ENCODE peak calls at places on chromosomes 4 and X, in six cellular contexts. L, Y, C, N, U and J are unnamed samples.

GRCh38 chr4:82890602-82890912 is 396 bp downstream of the SEC31A start:
- DNase-seq in N (no peak), Y (no peak), L (no peak), U (no peak), C (no peak), J (no peak)

GRCh38 chr4:76753814-76754213 is 144.1 kb downstream of the SOWAHB start:
- DNase-seq in U (no peak), N (no peak), L (no peak), C (no peak), Y (no peak), J (no peak)

GRCh38 chrX:107483976-107484726 is 34.7 kb downstream of the FRMPD3 start:
- DNase-seq in L (peak), Y (no peak), C (no peak), U (peak), N (no peak), J (no peak)

GRCh38 chr4:2411786-2412510 is 6.5 kb downstream of the ZFYVE28 start:
- DNase-seq in U (no peak), C (no peak), Y (no peak), N (no peak), L (no peak), J (peak)

GRCh38 chr4:103098331-103098730 is 1.3 kb downstream of the BDH2 start:
- DNase-seq in U (no peak), C (no peak), N (no peak), Y (no peak), L (no peak), J (no peak)

GRCh38 chrX:19846995-19847790 is 40.2 kb downstream of the SH3KBP1 start:
- DNase-seq in N (no peak), L (peak), U (no peak), C (no peak), Y (no peak), J (no peak)

GRCh38 chrX:76915836-76916235 is 488.3 kb downstream of the MAGEE1 start:
- DNase-seq in N (no peak), L (no peak), C (no peak), Y (no peak), U (no peak), J (no peak)

GRCh38 chr4:141609243-141609642 is 27.1 kb upstream of the IL15 start:
- DNase-seq in L (no peak), N (no peak), Y (no peak), C (no peak), U (no peak), J (no peak)

DNA sequence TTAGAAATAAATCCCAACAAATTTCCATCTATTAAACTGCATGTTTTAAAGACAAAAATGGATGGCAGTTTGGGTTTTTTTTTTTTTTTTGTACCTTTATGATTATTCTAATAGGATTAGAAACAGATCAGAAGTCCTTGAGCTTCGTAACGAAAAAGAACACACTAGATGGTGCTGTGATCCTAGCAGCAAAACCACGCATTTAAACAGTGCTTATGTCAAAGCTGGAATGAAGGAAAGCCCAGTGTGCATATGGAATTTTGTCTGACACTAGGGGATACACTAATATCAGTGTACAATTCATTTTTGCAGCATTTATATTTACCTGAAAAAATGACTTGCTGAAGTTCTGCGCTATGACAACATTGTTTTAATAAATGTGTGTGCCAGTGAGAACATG is 229.1 kb downstream of the VEGFC start:
- DNase-seq in N (no peak), C (no peak), L (no peak), U (no peak), Y (no peak), J (no peak)
- TF ChIP-seq ZNF274 in N (no peak), C (no peak), L (no peak), U (no peak), Y (no peak), J (no peak)

GRCh38 chr4:150854600-150854999 is 160.5 kb downstream of the LRBA start:
- DNase-seq in L (no peak), U (no peak), Y (no peak), C (no peak), N (no peak), J (no peak)

GRCh38 chr4:150852237-150852636 is 162.8 kb downstream of the LRBA start:
- DNase-seq in N (no peak), C (no peak), L (no peak), U (no peak), Y (no peak), J (no peak)

GRCh38 chr4:150853882-150854281 is 161.2 kb downstream of the LRBA start:
- DNase-seq in N (no peak), C (no peak), U (no peak), Y (no peak), L (no peak), J (no peak)

DNA sequence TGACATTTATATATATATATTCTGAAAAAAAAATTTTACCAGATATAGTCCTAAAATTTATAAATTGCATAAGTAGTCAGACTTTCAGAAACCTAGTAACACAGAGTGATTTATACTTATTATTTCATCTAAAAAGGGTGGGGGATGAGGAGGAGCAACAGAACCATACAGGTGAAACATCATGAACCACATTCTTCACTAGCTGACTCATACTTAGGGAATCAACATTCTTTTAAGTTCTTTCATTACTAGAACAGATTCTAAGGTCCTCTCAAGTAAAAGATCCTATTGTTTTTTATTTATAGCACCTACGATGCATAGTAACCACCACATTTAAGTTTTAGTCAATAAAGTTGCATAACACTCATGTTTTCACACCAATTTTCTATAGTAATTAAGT is 166.1 kb downstream of the LRBA start:
- DNase-seq in N (no peak), L (no peak), U (no peak), Y (no peak), C (no peak), J (no peak)
- TF ChIP-seq ZNF274 in N (no peak), L (no peak), U (no peak), Y (no peak), C (no peak), J (no peak)

DNA sequence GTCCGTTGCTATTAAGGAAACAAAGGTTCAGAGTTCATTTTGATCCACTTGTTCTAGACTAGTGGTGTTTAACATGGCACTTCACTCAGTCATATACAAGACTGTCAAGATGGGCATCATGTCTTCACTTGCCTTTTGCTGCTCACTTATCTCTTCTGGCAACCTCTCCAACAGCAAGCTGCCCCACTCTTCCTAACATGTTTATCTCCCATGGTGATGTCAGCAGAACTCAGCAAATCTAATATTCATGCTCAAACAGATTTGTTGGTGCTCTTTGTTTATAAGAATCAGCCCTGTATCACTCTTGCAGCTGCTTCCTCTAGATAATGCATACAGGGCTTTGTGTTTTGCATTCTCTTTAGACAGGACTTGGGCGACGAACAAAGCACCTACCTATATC is 236.2 kb upstream of the HAND2 start:
- DNase-seq in L (peak), N (no peak), C (no peak), U (no peak), Y (no peak), J (no peak)
- TF ChIP-seq ZNF274 in L (no peak), N (no peak), C (no peak), U (no peak), Y (no peak), J (no peak)

GRCh38 chrX:110847334-110847733 is 51.7 kb upstream of the CHRDL1 start:
- DNase-seq in Y (peak), C (no peak), N (peak), L (peak), U (peak), J (peak)
- TF ChIP-seq ZNF274 in Y (no peak), C (no peak), N (no peak), L (no peak), U (no peak), J (no peak)

GRCh38 chr4:152577708-152578421 is 42.0 kb upstream of the FBXW7 start:
- DNase-seq in N (no peak), Y (no peak), U (no peak), C (no peak), L (no peak), J (no peak)
- TF ChIP-seq ZNF274 in N (no peak), Y (no peak), U (no peak), C (no peak), L (no peak), J (no peak)

GRCh38 chr4:163681208-163681821 is 186.8 kb downstream of the TMA16 start:
- DNase-seq in U (peak), C (no peak), N (peak), L (peak), Y (peak), J (no peak)
- TF ChIP-seq ZNF274 in U (no peak), C (no peak), N (no peak), L (no peak), Y (no peak), J (no peak)

GRCh38 chr4:51885371-51885770 is 42.4 kb downstream of the DCUN1D4 start:
- DNase-seq in U (peak), N (peak), C (no peak), Y (peak), L (peak), J (no peak)
- TF ChIP-seq ZNF274 in U (no peak), N (no peak), C (no peak), Y (no peak), L (no peak), J (no peak)

DNA sequence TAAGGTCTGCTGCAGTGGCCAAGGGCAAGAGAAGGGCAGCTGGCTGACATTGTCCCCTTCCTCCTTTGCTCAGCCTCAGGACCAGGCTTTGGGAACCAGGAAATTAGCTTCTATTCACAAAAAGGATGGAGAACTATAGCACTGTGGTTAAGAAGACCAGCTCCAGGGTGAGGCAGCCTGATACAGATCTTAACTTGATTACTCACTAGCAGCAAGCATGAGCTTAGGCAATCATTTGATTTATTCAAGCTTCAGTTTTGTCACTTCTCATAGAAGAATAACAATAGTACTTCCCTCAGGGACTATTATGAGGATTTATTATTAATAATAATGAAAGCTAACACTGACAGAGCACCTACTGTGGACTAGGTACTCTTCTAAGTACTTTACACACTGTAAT is 130.6 kb upstream of the PAK3 start:
- DNase-seq in L (no peak), U (no peak), N (no peak), Y (no peak), C (no peak), J (no peak)
- TF ChIP-seq ZNF274 in L (no peak), U (no peak), N (no peak), Y (no peak), C (no peak), J (no peak)

DNA sequence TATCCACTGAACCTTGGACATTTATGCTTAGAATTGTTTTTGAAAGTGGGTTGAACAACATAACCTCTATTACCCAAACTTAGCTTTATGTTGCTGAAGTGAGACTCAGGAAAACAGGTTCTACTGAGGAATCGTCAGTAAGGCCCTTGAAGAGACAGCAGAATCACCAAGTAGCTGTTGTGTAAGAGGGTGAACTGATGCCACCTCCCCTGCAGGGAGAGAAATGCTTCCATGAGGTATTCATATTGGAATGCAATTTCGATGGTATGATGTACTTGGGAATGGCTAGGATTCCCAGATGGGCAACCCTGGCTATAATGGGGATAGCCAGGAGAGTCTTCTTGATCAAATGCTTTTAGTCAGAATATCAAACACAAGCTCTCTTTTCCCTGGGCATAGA is 4.1 kb upstream of the SCRG1 start:
- DNase-seq in N (no peak), L (no peak), Y (no peak), U (no peak), C (no peak), J (no peak)
- TF ChIP-seq ZNF274 in N (no peak), L (no peak), Y (no peak), U (no peak), C (no peak), J (no peak)